ENCODE peak calls at places on chromosomes 11 and 22, in nine cellular contexts. T, D, M, K, H, C, X, A and V are unnamed samples.

GRCh38 chr11:113831314-113831713 is 44.1 kb downstream of the USP28 start:
- DNase-seq in T (no peak), D (no peak), M (no peak), K (no peak), H (no peak), C (no peak), X (no peak), A (no peak), V (no peak)

GRCh38 chr11:3609416-3610265 is 32.2 kb downstream of the ART5 start:
- DNase-seq in T (peak), D (no peak), M (peak), K (peak), H (no peak), C (peak), X (no peak), A (no peak), V (no peak)

GRCh38 chr22:40634119-40634903 is 2.2 kb downstream of the MRTFA start:
- DNase-seq in T (no peak), D (no peak), M (no peak), K (no peak), H (no peak), C (no peak), X (no peak), A (no peak), V (no peak)

GRCh38 chr11:101428918-101429317 is 154.9 kb downstream of the TRPC6 start:
- DNase-seq in T (no peak), D (peak), M (no peak), K (peak), H (no peak), C (no peak), X (no peak), A (no peak), V (no peak)

GRCh38 chr11:1752907-1753425 is 2.6 kb upstream of the IFITM10 start:
- DNase-seq in T (no peak), D (no peak), M (no peak), K (no peak), H (no peak), C (no peak), X (no peak), A (no peak), V (no peak)

GRCh38 chr11:134637091-134638015 is 225.3 kb upstream of the B3GAT1 start:
- DNase-seq in T (no peak), D (no peak), M (no peak), K (no peak), H (no peak), C (no peak), X (no peak), A (no peak), V (no peak)

GRCh38 chr22:39574779-39575551 is 4.4 kb downstream of the CACNA1I start:
- DNase-seq in T (no peak), D (peak), M (peak), K (peak), H (peak), C (no peak), X (no peak), A (no peak), V (no peak)

GRCh38 chr11:72244317-72245231 is 598 bp upstream of the PHOX2A start:
- DNase-seq in T (no peak), D (no peak), M (no peak), K (no peak), H (peak), C (no peak), X (no peak), A (no peak), V (no peak)

GRCh38 chr11:58919561-58919960 is 19.7 kb upstream of the GLYATL1 start:
- DNase-seq in T (no peak), D (peak), M (no peak), K (peak), H (no peak), C (no peak), X (no peak), A (no peak), V (no peak)

GRCh38 chr11:95556342-95557151 is 233.0 kb downstream of the FAM76B start:
- DNase-seq in T (no peak), D (peak), M (no peak), K (peak), H (no peak), C (peak), X (no peak), A (no peak), V (no peak)

GRCh38 chr22:49232319-49233067 is 595.2 kb downstream of the BRD1 start:
- DNase-seq in T (no peak), D (no peak), M (no peak), K (no peak), H (no peak), C (no peak), X (no peak), A (no peak), V (no peak)